ENCODE peak calls at places on chromosome 12, in six cellular contexts. P, O, L, X, F and R are unnamed samples.
A peak's percentile ranks its signal among the peaks of the same experiment; 100 is the strongest.

GRCh38 chr12:43812042-43812441 is 5.9 kb upstream of the TWF1 start:
- DNase-seq in P (no peak), O (no peak), L (no peak), F (no peak), X (no peak), R (no peak)

GRCh38 chr12:63151898-63152700 is 1.1 kb upstream of the AVPR1A start:
- DNase-seq in F (peak; percentile 83), L (peak; percentile 68), X (no peak), P (peak; percentile 31), O (peak; percentile 28), R (no peak)

GRCh38 chr12:530308-530707 is 70.6 kb downstream of the B4GALNT3 start:
- DNase-seq in O (no peak), X (no peak), P (peak; percentile 66), F (peak; percentile 94), L (no peak), R (no peak)

GRCh38 chr12:16670456-16671050 is 64.6 kb upstream of the LMO3 start:
- DNase-seq in L (no peak), X (no peak), F (no peak), P (no peak), O (no peak), R (no peak)

GRCh38 chr12:57592551-57593165 is 1.7 kb downstream of the PIP4K2C start:
- DNase-seq in X (no peak), L (no peak), O (no peak), F (no peak), P (no peak), R (no peak)

GRCh38 chr12:25054783-25055144 is 105.9 kb upstream of the BCAT1 start:
- DNase-seq in X (no peak), O (no peak), F (no peak), P (no peak), L (no peak), R (no peak)

GRCh38 chr12:127640181-127640886 is 626.6 kb upstream of the TMEM132C start:
- DNase-seq in F (no peak), P (no peak), L (peak; percentile 30), O (no peak), X (no peak), R (peak; percentile 14)

GRCh38 chr12:89731064-89731463 is 22.4 kb upstream of the ATP2B1 start:
- DNase-seq in O (no peak), F (no peak), P (peak; percentile 21), X (no peak), L (no peak), R (no peak)

GRCh38 chr12:93785262-93786010 is 108.3 kb downstream of the CRADD start:
- DNase-seq in P (peak; percentile 90), F (peak; percentile 52), O (no peak), L (peak; percentile 49), X (peak; percentile 48), R (peak; percentile 85)

GRCh38 chr12:48717252-48717695 is 767 bp upstream of the CCNT1 start:
- DNase-seq in L (no peak), X (no peak), F (peak; percentile 8), O (no peak), P (peak; percentile 27), R (no peak)

GRCh38 chr12:103571286-103571685 is 15.8 kb upstream of the STAB2 start:
- DNase-seq in O (peak; percentile 55), L (peak; percentile 70), P (no peak), X (no peak), F (peak; percentile 2), R (no peak)

GRCh38 chr12:132489078-132489601 is 811 bp upstream of the FBRSL1 start:
- DNase-seq in F (no peak), X (peak; percentile 44), P (peak; percentile 21), L (peak; percentile 61), O (peak; percentile 86), R (no peak)

GRCh38 chr12:16612647-16613046 is 6.7 kb upstream of the LMO3 start:
- DNase-seq in X (no peak), F (no peak), O (no peak), L (no peak), P (no peak), R (no peak)

GRCh38 chr12:42936991-42937390 is 347.4 kb upstream of the PRICKLE1 start:
- DNase-seq in X (no peak), P (no peak), O (no peak), L (no peak), F (no peak), R (no peak)

GRCh38 chr12:2845280-2845679 is 10.4 kb upstream of the NRIP2 start:
- DNase-seq in P (peak; percentile 88), F (peak; percentile 81), X (no peak), L (no peak), O (no peak), R (no peak)

GRCh38 chr12:27780612-27781408 is 774 bp upstream of the MANSC4 start:
- DNase-seq in X (peak; percentile 24), F (peak; percentile 47), L (peak; percentile 13), P (peak; percentile 59), O (peak; percentile 84), R (no peak)

GRCh38 chr12:14260011-14260993 is 105.2 kb upstream of the ATF7IP start:
- DNase-seq in O (peak; percentile 94), L (peak; percentile 86), P (peak; percentile 91), F (peak; percentile 96), X (peak; percentile 89), R (peak; percentile 59)

GRCh38 chr12:40336573-40337199 is 111.9 kb downstream of the LRRK2 start:
- DNase-seq in P (peak; percentile 17), X (no peak), F (peak; percentile 37), O (no peak), L (peak; percentile 22), R (no peak)

GRCh38 chr12:89636054-89636775 is 72.4 kb downstream of the ATP2B1 start:
- DNase-seq in F (no peak), L (no peak), P (peak; percentile 73), X (no peak), O (no peak), R (no peak)

GRCh38 chr12:7864751-7865150 is 8.0 kb downstream of the SLC2A14 start:
- DNase-seq in P (no peak), O (no peak), F (no peak), L (no peak), X (no peak), R (no peak)

GRCh38 chr12:49823951-49824350 is 4.3 kb downstream of the NCKAP5L start:
- DNase-seq in L (no peak), F (no peak), O (no peak), X (no peak), P (no peak), R (no peak)

GRCh38 chr12:106154781-106155273 is 16.1 kb upstream of the NUAK1 start:
- DNase-seq in P (no peak), O (no peak), L (no peak), X (no peak), F (no peak), R (no peak)

GRCh38 chr12:65615091-65615490 is 209.2 kb upstream of the HMGA2 start:
- DNase-seq in P (peak; percentile 25), F (no peak), L (peak; percentile 42), X (no peak), O (no peak), R (no peak)

GRCh38 chr12:54587315-54587821 is 1.1 kb downstream of the PPP1R1A start:
- DNase-seq in X (peak; percentile 44), P (no peak), O (no peak), F (peak; percentile 50), L (peak; percentile 62), R (peak; percentile 19)

GRCh38 chr12:106733660-106734059 is 40.8 kb upstream of the RIC8B start:
- DNase-seq in P (no peak), O (no peak), F (no peak), L (no peak), X (no peak), R (no peak)

GRCh38 chr12:27525373-27525772 is 1.4 kb downstream of the PPFIBP1 start:
- DNase-seq in X (no peak), O (no peak), P (peak; percentile 72), F (no peak), L (peak; percentile 47), R (no peak)

GRCh38 chr12:34301251-34302130 is 279.2 kb downstream of the ALG10 start:
- DNase-seq in F (no peak), L (no peak), O (peak; percentile 24), X (no peak), P (no peak), R (no peak)
- H3K9me3 ChIP-seq in F (peaks cover 46% of the 10 kb centered on the region), L (no peaks in the 10 kb centered on the region), O (no peaks in the 10 kb centered on the region), X (no peaks in the 10 kb centered on the region), P (peaks cover 7% of the 10 kb centered on the region), R (no peaks in the 10 kb centered on the region)

DNA sequence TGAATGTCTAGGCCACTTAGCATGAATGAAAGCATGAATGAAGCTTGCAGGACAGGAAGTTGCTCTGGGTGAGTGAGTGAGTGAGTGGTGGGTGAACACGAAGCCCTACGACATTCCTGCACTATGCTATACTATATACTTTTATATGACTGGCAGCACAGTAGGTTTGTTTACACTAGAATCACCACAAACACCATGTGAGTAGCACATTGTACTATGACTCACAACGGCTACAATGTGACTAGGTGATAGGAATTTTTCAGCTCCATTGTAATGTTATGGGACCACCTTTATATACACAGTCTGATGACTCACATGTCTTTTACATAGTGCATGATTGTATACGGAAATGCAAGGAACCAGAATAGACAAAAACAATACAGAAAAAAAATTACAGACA is 1480.2 kb downstream of the AACS start:
- DNase-seq in O (no peak), P (peak; percentile 0), F (no peak), X (no peak), L (no peak), R (no peak)
- H3K4me1 ChIP-seq in O (peaks cover 4% of the 10 kb centered on the region), P (no peaks in the 10 kb centered on the region), F (no peaks in the 10 kb centered on the region), X (no peaks in the 10 kb centered on the region), L (no peaks in the 10 kb centered on the region), R (no peaks in the 10 kb centered on the region)

GRCh38 chr12:31853520-31853919 is 105.7 kb upstream of the RESF1 start:
- DNase-seq in L (no peak), F (no peak), X (no peak), O (no peak), P (no peak), R (no peak)
- H3K9me3 ChIP-seq in L (peaks cover 13% of the 10 kb centered on the region), F (peaks cover 32% of the 10 kb centered on the region), X (peaks cover 25% of the 10 kb centered on the region), O (no peaks in the 10 kb centered on the region), P (peaks cover 53% of the 10 kb centered on the region), R (peaks cover 19% of the 10 kb centered on the region)

GRCh38 chr12:123010110-123010509 is 29.6 kb downstream of the ARL6IP4 start:
- DNase-seq in O (no peak), X (no peak), F (no peak), L (no peak), P (no peak), R (no peak)
- H3K4me1 ChIP-seq in O (no peaks in the 10 kb centered on the region), X (no peaks in the 10 kb centered on the region), F (no peaks in the 10 kb centered on the region), L (no peaks in the 10 kb centered on the region), P (peaks cover 8% of the 10 kb centered on the region), R (no peaks in the 10 kb centered on the region)